ENCODE peak calls at places on chromosomes 2 and 18, in six cellular contexts. One of them, this sample, is unnamed.

GRCh38 chr2:161954103-161954502 is 119.9 kb downstream of the DPP4 start:
- DNase-seq in K562: no peak
- DNase-seq in H1: no peak
- DNase-seq in HepG2: no peak
- DNase-seq in GM12878: no peak
- DNase-seq in SK-N-SH: no peak
- DNase-seq in this sample: no peak

GRCh38 chr18:28576941-28577340 is 400.0 kb upstream of the CDH2 start:
- DNase-seq in K562: no peak
- DNase-seq in H1: no peak
- DNase-seq in HepG2: no peak
- DNase-seq in GM12878: no peak
- DNase-seq in SK-N-SH: no peak
- DNase-seq in this sample: no peak

GRCh38 chr2:48902521-48902920 is 147.0 kb upstream of the LHCGR start:
- DNase-seq in K562: no peak
- DNase-seq in H1: no peak
- DNase-seq in HepG2: no peak
- DNase-seq in GM12878: no peak
- DNase-seq in SK-N-SH: no peak
- DNase-seq in this sample: no peak

GRCh38 chr18:79241755-79242154 is 154.0 kb upstream of the NFATC1 start:
- DNase-seq in K562: no peak
- DNase-seq in H1: no peak
- DNase-seq in HepG2: no peak
- DNase-seq in GM12878: no peak
- DNase-seq in SK-N-SH: peak
- DNase-seq in this sample: no peak

GRCh38 chr2:176879596-176879995 is 333.0 kb upstream of the HNRNPA3 start:
- DNase-seq in K562: no peak
- DNase-seq in H1: no peak
- DNase-seq in HepG2: no peak
- DNase-seq in GM12878: no peak
- DNase-seq in SK-N-SH: no peak
- DNase-seq in this sample: no peak

GRCh38 chr18:56233595-56233994 is 404.8 kb downstream of the TXNL1 start:
- DNase-seq in K562: no peak
- DNase-seq in H1: no peak
- DNase-seq in HepG2: no peak
- DNase-seq in GM12878: no peak
- DNase-seq in SK-N-SH: no peak
- DNase-seq in this sample: no peak

GRCh38 chr2:189799531-189799930 is 15.3 kb downstream of the PMS1 start:
- DNase-seq in K562: no peak
- DNase-seq in H1: no peak
- DNase-seq in HepG2: no peak
- DNase-seq in GM12878: no peak
- DNase-seq in SK-N-SH: no peak
- DNase-seq in this sample: no peak

GRCh38 chr2:143736904-143737303 is 607.7 kb downstream of the ARHGAP15 start:
- DNase-seq in K562: no peak
- DNase-seq in H1: no peak
- DNase-seq in HepG2: no peak
- DNase-seq in GM12878: no peak
- DNase-seq in SK-N-SH: no peak
- DNase-seq in this sample: no peak

GRCh38 chr2:101109451-101110140 is 41.6 kb downstream of the TBC1D8 start:
- DNase-seq in K562: no peak
- DNase-seq in H1: no peak
- DNase-seq in HepG2: no peak
- DNase-seq in GM12878: no peak
- DNase-seq in SK-N-SH: no peak
- DNase-seq in this sample: no peak

GRCh38 chr2:238061310-238062202 is 755 bp downstream of the SCLY start:
- DNase-seq in K562: peak
- DNase-seq in H1: no peak
- DNase-seq in HepG2: peak
- DNase-seq in GM12878: no peak
- DNase-seq in SK-N-SH: peak
- DNase-seq in this sample: no peak

GRCh38 chr18:3463052-3463451 is 13.1 kb downstream of the TGIF1 start:
- DNase-seq in K562: no peak
- DNase-seq in H1: no peak
- DNase-seq in HepG2: no peak
- DNase-seq in GM12878: no peak
- DNase-seq in SK-N-SH: no peak
- DNase-seq in this sample: no peak

GRCh38 chr2:24122356-24123211 is 550 bp downstream of the PFN4 start:
- DNase-seq in K562: no peak
- DNase-seq in H1: no peak
- DNase-seq in HepG2: no peak
- DNase-seq in GM12878: no peak
- DNase-seq in SK-N-SH: no peak
- DNase-seq in this sample: no peak
- TF ChIP-seq JUND in K562: no peak
- TF ChIP-seq JUND in H1: no peak
- TF ChIP-seq JUND in HepG2: no peak
- TF ChIP-seq JUND in GM12878: no peak
- TF ChIP-seq JUND in SK-N-SH: no peak
- TF ChIP-seq JUND in this sample: no peak

GRCh38 chr2:212537311-212538155 is 1.1 kb downstream of the ERBB4 start:
- DNase-seq in K562: no peak
- DNase-seq in H1: no peak
- DNase-seq in HepG2: no peak
- DNase-seq in GM12878: no peak
- DNase-seq in SK-N-SH: peak
- DNase-seq in this sample: no peak
- TF ChIP-seq MAX in K562: no peak
- TF ChIP-seq MAX in H1: no peak
- TF ChIP-seq MAX in HepG2: peak
- TF ChIP-seq MAX in GM12878: no peak
- TF ChIP-seq MAX in SK-N-SH: no peak
- TF ChIP-seq MAX in this sample: no peak

DNA sequence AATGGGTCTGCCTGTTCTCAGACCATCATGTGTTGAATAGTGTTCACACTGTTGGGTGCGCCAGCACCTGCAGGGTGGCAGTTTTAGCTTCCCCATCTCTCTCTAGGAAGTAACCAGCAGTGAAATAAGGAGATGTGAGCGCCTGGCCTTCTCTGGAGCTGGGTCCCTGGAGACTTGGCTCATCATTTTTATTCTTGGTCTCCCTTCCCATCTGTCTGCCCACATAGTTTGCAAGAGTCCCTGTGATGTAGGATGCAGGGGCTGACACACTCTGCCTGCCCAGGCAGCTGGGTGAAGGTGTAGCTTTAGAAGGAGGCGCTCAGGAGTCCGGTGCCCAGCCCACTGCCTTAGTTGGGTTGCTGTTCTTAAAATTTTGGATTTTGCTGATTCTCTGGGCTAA is 172.2 kb downstream of the LDLRAD4 start:
- DNase-seq in K562: no peak
- DNase-seq in H1: no peak
- DNase-seq in HepG2: no peak
- DNase-seq in GM12878: no peak
- DNase-seq in SK-N-SH: no peak
- DNase-seq in this sample: no peak
- TF ChIP-seq JUND in K562: no peak
- TF ChIP-seq JUND in H1: no peak
- TF ChIP-seq JUND in HepG2: no peak
- TF ChIP-seq JUND in GM12878: no peak
- TF ChIP-seq JUND in SK-N-SH: no peak
- TF ChIP-seq JUND in this sample: no peak

DNA sequence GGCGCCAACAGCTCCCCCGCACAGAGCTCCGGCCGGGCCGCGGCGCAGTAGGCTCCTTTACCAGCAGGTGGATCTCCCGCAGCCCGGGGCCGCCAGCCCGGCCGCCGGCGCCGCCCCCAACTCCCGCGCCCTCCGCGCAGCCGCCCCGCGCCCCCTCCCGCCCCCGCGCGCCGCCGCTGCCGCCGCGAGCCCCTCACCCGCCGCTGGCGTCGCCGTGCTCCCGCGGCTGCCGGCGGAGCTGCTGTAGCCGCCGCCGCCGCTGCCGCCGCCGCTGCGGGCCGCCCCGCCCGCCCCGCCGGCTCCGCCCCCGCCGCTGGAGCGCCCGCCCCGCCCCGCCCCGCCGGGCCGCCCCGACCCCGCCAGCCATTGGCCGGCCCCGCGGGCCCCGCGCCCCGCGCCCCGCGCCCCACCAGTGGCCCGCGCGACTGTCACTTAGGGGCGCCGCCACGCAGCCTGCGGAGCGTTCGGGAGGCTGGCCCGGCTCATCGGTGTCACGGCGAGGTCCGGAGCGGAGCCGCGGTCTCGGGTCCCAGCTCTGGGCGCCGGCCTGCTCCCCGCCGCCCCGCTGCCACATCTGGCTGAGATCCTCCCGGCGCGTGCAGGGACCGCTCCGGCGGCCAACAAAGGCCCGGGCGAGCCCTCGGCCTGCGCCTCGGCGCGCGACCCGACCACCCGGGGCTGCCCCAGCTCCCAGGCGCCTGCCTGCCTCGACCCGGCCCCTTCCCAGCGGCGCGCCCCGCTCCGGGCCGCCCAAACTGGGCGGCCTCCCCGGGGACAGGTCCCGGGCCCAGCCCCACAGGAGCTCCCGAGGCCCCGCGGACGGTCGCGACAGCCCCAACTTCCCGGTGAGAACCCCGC is at the start of gene MGAT4A:
- DNase-seq in K562: peak
- DNase-seq in H1: peak
- DNase-seq in HepG2: peak
- DNase-seq in GM12878: no peak
- DNase-seq in SK-N-SH: peak
- DNase-seq in this sample: no peak
- TF ChIP-seq MAX in K562: no peak
- TF ChIP-seq MAX in H1: peak
- TF ChIP-seq MAX in HepG2: peak
- TF ChIP-seq MAX in GM12878: no peak
- TF ChIP-seq MAX in SK-N-SH: no peak
- TF ChIP-seq MAX in this sample: no peak

GRCh38 chr2:20091305-20091991 is 40.0 kb upstream of the LAPTM4A start:
- DNase-seq in K562: no peak
- DNase-seq in H1: no peak
- DNase-seq in HepG2: no peak
- DNase-seq in GM12878: no peak
- DNase-seq in SK-N-SH: no peak
- DNase-seq in this sample: no peak
- TF ChIP-seq JUND in K562: peak
- TF ChIP-seq JUND in H1: no peak
- TF ChIP-seq JUND in HepG2: no peak
- TF ChIP-seq JUND in GM12878: no peak
- TF ChIP-seq JUND in SK-N-SH: peak
- TF ChIP-seq JUND in this sample: no peak

DNA sequence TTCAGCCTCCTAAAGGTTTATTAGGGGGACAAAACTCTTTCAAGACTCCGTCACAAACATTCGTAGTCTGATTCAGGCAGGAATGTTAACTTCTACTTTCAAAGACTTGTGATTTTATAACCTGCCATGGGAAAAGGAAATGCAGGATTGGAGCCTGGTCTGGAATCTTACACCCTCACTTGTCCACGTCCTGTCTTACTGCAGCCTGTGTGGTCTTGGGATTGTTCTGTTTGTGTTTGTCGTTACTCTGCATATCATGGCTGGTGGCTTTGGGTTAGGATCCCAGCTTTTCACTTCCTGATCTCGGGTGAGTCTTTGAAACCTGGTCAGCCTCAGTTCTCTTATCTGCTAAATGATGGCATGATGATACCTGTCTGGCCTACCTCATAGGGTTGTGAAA is 34.5 kb downstream of the SH3BP4 start:
- DNase-seq in K562: no peak
- DNase-seq in H1: no peak
- DNase-seq in HepG2: no peak
- DNase-seq in GM12878: no peak
- DNase-seq in SK-N-SH: no peak
- DNase-seq in this sample: no peak
- TF ChIP-seq MAX in K562: no peak
- TF ChIP-seq MAX in H1: no peak
- TF ChIP-seq MAX in HepG2: no peak
- TF ChIP-seq MAX in GM12878: no peak
- TF ChIP-seq MAX in SK-N-SH: no peak
- TF ChIP-seq MAX in this sample: no peak

GRCh38 chr2:160042054-160042453 is 20.4 kb downstream of the PLA2R1 start:
- DNase-seq in K562: no peak
- DNase-seq in H1: no peak
- DNase-seq in HepG2: no peak
- DNase-seq in GM12878: no peak
- DNase-seq in SK-N-SH: no peak
- DNase-seq in this sample: no peak
- TF ChIP-seq JUND in K562: no peak
- TF ChIP-seq JUND in H1: no peak
- TF ChIP-seq JUND in HepG2: no peak
- TF ChIP-seq JUND in GM12878: no peak
- TF ChIP-seq JUND in SK-N-SH: no peak
- TF ChIP-seq JUND in this sample: no peak

DNA sequence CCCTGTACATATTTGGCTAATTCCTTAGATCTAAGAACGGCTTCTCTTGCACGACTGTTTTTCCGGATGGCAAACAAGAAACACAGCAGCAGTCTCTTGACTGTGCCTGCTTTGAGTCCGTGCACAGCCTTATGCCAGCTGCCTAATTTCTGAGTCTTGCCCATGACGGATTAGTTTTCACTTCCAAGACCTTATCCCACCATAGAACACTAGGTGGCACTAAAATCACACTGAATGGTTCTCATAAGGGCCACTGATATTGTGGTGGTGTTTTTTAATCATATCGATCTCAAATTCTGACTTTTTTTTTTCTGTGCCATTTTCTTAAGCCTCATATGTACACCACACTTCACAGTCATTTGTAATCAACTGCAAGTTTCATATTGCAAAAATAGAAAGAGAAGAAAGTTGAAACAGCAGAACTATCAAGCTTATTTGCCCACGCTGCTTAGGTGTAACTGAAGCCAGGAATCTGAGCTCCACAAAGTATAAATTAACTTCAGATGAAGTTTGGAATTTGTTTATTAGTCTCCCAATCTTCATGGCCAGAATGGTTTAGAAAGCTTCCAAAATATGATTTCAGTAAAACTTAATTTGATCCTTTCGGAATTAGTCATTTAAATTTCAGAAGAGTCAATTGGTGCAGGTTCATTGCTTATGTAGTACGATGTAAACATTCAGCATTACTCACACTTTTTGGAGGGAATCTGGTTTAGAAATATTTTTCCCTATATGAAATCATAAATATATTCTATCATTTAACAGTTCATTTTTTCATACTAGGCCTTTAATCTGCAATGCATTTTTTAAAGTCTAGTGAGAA is 45.5 kb upstream of the SCN7A start:
- DNase-seq in K562: peak
- DNase-seq in H1: no peak
- DNase-seq in HepG2: peak
- DNase-seq in GM12878: peak
- DNase-seq in SK-N-SH: peak
- DNase-seq in this sample: peak
- TF ChIP-seq MAX in K562: no peak
- TF ChIP-seq MAX in H1: no peak
- TF ChIP-seq MAX in HepG2: no peak
- TF ChIP-seq MAX in GM12878: no peak
- TF ChIP-seq MAX in SK-N-SH: no peak
- TF ChIP-seq MAX in this sample: no peak